ENCODE peak calls at places on chromosomes 4 and X, in nine cellular contexts. V is GM20000; O is heart left ventricle; Q is AG09309; R is uterus; W is stomach; Z is fibroblast of mammary gland; X is CD8-positive, alpha-beta T cell; N is GM10248. I is an unnamed sample.
A peak's percentile ranks its signal among the peaks of the same experiment; 100 is the strongest.

GRCh38 chrX:14491689-14492088 is 37.6 kb upstream of the GLRA2 start:
- DNase-seq in V (no peak), O (no peak), Q (no peak), R (no peak), W (no peak), Z (no peak), X (no peak), N (no peak), I (no peak)

GRCh38 chr4:58551676-58552075 is 1441.5 kb upstream of the IGFBP7 start:
- DNase-seq in V (no peak), O (no peak), Q (no peak), R (no peak), W (no peak), Z (no peak), X (no peak), N (no peak), I (no peak)

GRCh38 chr4:109248322-109248895 is 54.0 kb downstream of the COL25A1 start:
- DNase-seq in V (no peak), O (no peak), Q (no peak), R (no peak), W (no peak), Z (no peak), X (no peak), N (no peak), I (no peak)

GRCh38 chrX:39149761-39150160 is 348.5 kb downstream of the MID1IP1 start:
- DNase-seq in V (peak; percentile 34), O (peak; percentile 74), Q (peak; percentile 11), R (peak; percentile 50), W (peak; percentile 80), Z (peak; percentile 55), X (peak; percentile 72), N (peak; percentile 41), I (peak; percentile 42)

GRCh38 chr4:2812600-2812932 is 19.7 kb downstream of the SH3BP2 start:
- DNase-seq in V (peak; percentile 48), O (no peak), Q (no peak), R (no peak), W (no peak), Z (no peak), X (no peak), N (no peak), I (no peak)

GRCh38 chrX:55007633-55008032 is 7.5 kb downstream of the APEX2 start:
- DNase-seq in V (no peak), O (no peak), Q (peak; percentile 3), R (peak; percentile 42), W (peak; percentile 51), Z (peak; percentile 65), X (no peak), N (no peak), I (no peak)

GRCh38 chrX:150690126-150690525 is 3.1 kb upstream of the MTMR1 start:
- DNase-seq in V (no peak), O (no peak), Q (peak; percentile 82), R (no peak), W (no peak), Z (peak; percentile 97), X (no peak), N (no peak), I (no peak)

GRCh38 chrX:54640721-54641120 is 110.7 kb downstream of the GNL3L start:
- DNase-seq in V (no peak), O (no peak), Q (no peak), R (no peak), W (no peak), Z (peak; percentile 45), X (no peak), N (no peak), I (no peak)

GRCh38 chr4:19678763-19679162 is 572.9 kb upstream of the SLIT2 start:
- DNase-seq in V (no peak), O (no peak), Q (peak; percentile 37), R (no peak), W (no peak), Z (peak; percentile 61), X (no peak), N (no peak), I (no peak)

GRCh38 chrX:133983974-133984578 is 1.3 kb downstream of the GPC3 start:
- DNase-seq in V (no peak), O (no peak), Q (no peak), R (no peak), W (no peak), Z (no peak), X (no peak), N (no peak), I (no peak)

GRCh38 chrX:100830547-100830946 is 10.4 kb downstream of the CSTF2 start:
- DNase-seq in V (peak; percentile 6), O (no peak), Q (no peak), R (no peak), W (no peak), Z (no peak), X (no peak), N (no peak), I (no peak)

GRCh38 chr4:110106946-110107325 is 91.5 kb downstream of the ELOVL6 start:
- DNase-seq in V (peak; percentile 15), O (no peak), Q (no peak), R (no peak), W (no peak), Z (peak; percentile 82), X (no peak), N (peak; percentile 19), I (peak; percentile 22)

GRCh38 chrX:41605144-41605543 is 83.6 kb upstream of the GPR34 start:
- DNase-seq in V (no peak), O (no peak), Q (no peak), R (no peak), W (no peak), Z (no peak), X (no peak), N (no peak), I (no peak)

GRCh38 chr4:84384801-84385582 is 114.1 kb downstream of the NKX6-1 start:
- DNase-seq in V (no peak), O (no peak), Q (no peak), R (no peak), W (no peak), Z (no peak), X (no peak), N (no peak), I (no peak)

GRCh38 chrX:66046612-66047235 is 6.8 kb upstream of the VSIG4 start:
- DNase-seq in V (peak; percentile 19), O (no peak), Q (no peak), R (no peak), W (no peak), Z (no peak), X (no peak), N (peak; percentile 32), I (no peak)

GRCh38 chr4:101019941-101020401 is 327.4 kb downstream of the PPP3CA start:
- DNase-seq in V (no peak), O (no peak), Q (no peak), R (no peak), W (no peak), Z (no peak), X (no peak), N (peak; percentile 21), I (no peak)

GRCh38 chr4:75630174-75630931 is at the start of gene CDKL2:
- DNase-seq in V (peak; percentile 89), O (peak; percentile 87), Q (no peak), R (peak; percentile 78), W (peak; percentile 93), Z (peak; percentile 52), X (peak; percentile 95), N (peak; percentile 95), I (peak; percentile 94)

GRCh38 chrX:3815896-3816664 is 102.6 kb upstream of the PRKX start:
- DNase-seq in V (peak; percentile 26), O (peak; percentile 67), Q (no peak), R (peak; percentile 48), W (peak; percentile 67), Z (peak; percentile 28), X (peak; percentile 76), N (peak; percentile 33), I (peak; percentile 43)

GRCh38 chr4:5998333-5998936 is 19.8 kb downstream of the C4orf50 start:
- DNase-seq in V (peak; percentile 83), O (peak; percentile 50), Q (peak; percentile 10), R (peak; percentile 40), W (peak; percentile 66), Z (peak; percentile 61), X (peak; percentile 62), N (peak; percentile 77), I (peak; percentile 83)

GRCh38 chr4:112817933-112818921 is 181.3 kb downstream of the LARP7 start:
- DNase-seq in V (peak; percentile 85), O (peak; percentile 64), Q (peak; percentile 75), R (peak; percentile 72), W (peak; percentile 25), Z (peak; percentile 94), X (no peak), N (peak; percentile 82), I (peak; percentile 84)
- TF ChIP-seq CTCF in V (no peak), O (no peak), Q (no peak), R (no peak), W (no peak), Z (no peak), X (no peak), N (peak; percentile 6), I (no peak)

GRCh38 chrX:44675364-44676024 is 132.8 kb upstream of the FUNDC1 start:
- DNase-seq in V (no peak), O (peak; percentile 57), Q (peak; percentile 64), R (peak; percentile 54), W (no peak), Z (peak; percentile 97), X (no peak), N (no peak), I (no peak)
- TF ChIP-seq CTCF in V (no peak), O (no peak), Q (no peak), R (no peak), W (no peak), Z (no peak), X (no peak), N (no peak), I (no peak)

GRCh38 chr4:71189471-71189870 is 149.3 kb upstream of the SLC4A4 start:
- DNase-seq in V (no peak), O (no peak), Q (no peak), R (no peak), W (no peak), Z (no peak), X (no peak), N (no peak), I (no peak)
- TF ChIP-seq CTCF in V (no peak), O (no peak), Q (no peak), R (no peak), W (no peak), Z (no peak), X (no peak), N (no peak), I (no peak)

GRCh38 chrX:40501456-40501855 is 79.3 kb upstream of the ATP6AP2 start:
- DNase-seq in V (no peak), O (no peak), Q (no peak), R (no peak), W (no peak), Z (no peak), X (no peak), N (no peak), I (no peak)

GRCh38 chrX:40502688-40503087 is 78.1 kb upstream of the ATP6AP2 start:
- DNase-seq in V (no peak), O (no peak), Q (no peak), R (no peak), W (no peak), Z (no peak), X (no peak), N (no peak), I (no peak)

GRCh38 chrX:40495659-40496058 is 85.1 kb upstream of the ATP6AP2 start:
- DNase-seq in V (no peak), O (no peak), Q (no peak), R (no peak), W (no peak), Z (no peak), X (no peak), N (no peak), I (no peak)

DNA sequence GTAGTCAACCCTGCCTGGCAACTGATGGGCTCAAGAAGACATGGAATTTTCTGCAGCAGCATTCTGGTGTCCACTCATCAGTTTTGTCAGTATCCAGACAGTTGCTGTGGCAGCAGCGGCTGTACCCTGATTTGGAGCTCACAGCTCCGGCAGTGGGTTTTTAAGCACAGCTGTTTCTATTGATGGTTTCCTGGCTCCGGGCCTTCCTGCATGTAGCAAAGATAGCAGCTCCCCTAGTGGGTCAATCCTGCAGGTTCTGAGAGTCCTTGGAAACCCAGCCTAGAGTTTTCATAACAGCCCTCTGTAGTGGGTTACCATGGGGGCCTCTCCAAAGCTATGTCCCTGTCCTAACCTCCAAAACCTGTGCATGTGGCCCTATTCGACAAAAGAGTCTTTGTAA is 84.0 kb upstream of the ATP6AP2 start:
- DNase-seq in V (no peak), O (no peak), Q (peak; percentile 2), R (peak; percentile 22), W (no peak), Z (peak; percentile 7), X (no peak), N (no peak), I (no peak)
- TF ChIP-seq CTCF in V (no peak), O (no peak), Q (peak; percentile 32), R (no peak), W (no peak), Z (peak; percentile 7), X (no peak), N (no peak), I (no peak)